ENCODE peak calls at places on chromosomes 3 and 15, in ten cellular contexts. One of them, this sample, is unnamed.

GRCh38 chr3:183698318-183698731 is 728 bp downstream of the YEATS2 start:
- DNase-seq in testis: peak; percentile 25
- DNase-seq in CD4-positive, CD25-positive, alpha-beta regulatory T cell: no peak
- DNase-seq in prostate gland: no peak
- DNase-seq in heart left ventricle: no peak
- DNase-seq in osteoblast: peak; percentile 94
- DNase-seq in DND-41: no peak
- DNase-seq in SJSA1: peak; percentile 40
- DNase-seq in K562: peak; percentile 46
- DNase-seq in HCT116: no peak
- DNase-seq in this sample: peak; percentile 19

GRCh38 chr3:120326784-120327183 is 22.4 kb downstream of the LRRC58 start:
- DNase-seq in testis: no peak
- DNase-seq in SJSA1: no peak
- DNase-seq in CD4-positive, CD25-positive, alpha-beta regulatory T cell: no peak
- DNase-seq in DND-41: no peak
- DNase-seq in osteoblast: no peak
- DNase-seq in heart left ventricle: no peak
- DNase-seq in HCT116: no peak
- DNase-seq in prostate gland: no peak
- DNase-seq in K562: no peak
- DNase-seq in this sample: no peak

GRCh38 chr15:68618339-68619302 is 39.8 kb downstream of the CORO2B start:
- DNase-seq in heart left ventricle: no peak
- DNase-seq in testis: peak; percentile 54
- DNase-seq in osteoblast: peak; percentile 95
- DNase-seq in SJSA1: no peak
- DNase-seq in K562: no peak
- DNase-seq in CD4-positive, CD25-positive, alpha-beta regulatory T cell: no peak
- DNase-seq in HCT116: no peak
- DNase-seq in DND-41: no peak
- DNase-seq in prostate gland: no peak
- DNase-seq in this sample: no peak

GRCh38 chr3:124893526-124893925 is 6.4 kb upstream of the ITGB5 start:
- DNase-seq in DND-41: no peak
- DNase-seq in CD4-positive, CD25-positive, alpha-beta regulatory T cell: no peak
- DNase-seq in SJSA1: no peak
- DNase-seq in K562: no peak
- DNase-seq in testis: no peak
- DNase-seq in HCT116: no peak
- DNase-seq in heart left ventricle: no peak
- DNase-seq in osteoblast: no peak
- DNase-seq in prostate gland: peak; percentile 34
- DNase-seq in this sample: no peak

GRCh38 chr3:109195812-109196211 is 59.3 kb downstream of the C3orf85 start:
- DNase-seq in osteoblast: no peak
- DNase-seq in prostate gland: no peak
- DNase-seq in CD4-positive, CD25-positive, alpha-beta regulatory T cell: no peak
- DNase-seq in heart left ventricle: no peak
- DNase-seq in K562: no peak
- DNase-seq in DND-41: no peak
- DNase-seq in testis: no peak
- DNase-seq in HCT116: peak; percentile 6
- DNase-seq in SJSA1: no peak
- DNase-seq in this sample: no peak

GRCh38 chr3:30835667-30836066 is 58.8 kb downstream of the GADL1 start:
- DNase-seq in testis: no peak
- DNase-seq in SJSA1: no peak
- DNase-seq in heart left ventricle: no peak
- DNase-seq in prostate gland: no peak
- DNase-seq in DND-41: no peak
- DNase-seq in CD4-positive, CD25-positive, alpha-beta regulatory T cell: no peak
- DNase-seq in osteoblast: peak; percentile 66
- DNase-seq in HCT116: no peak
- DNase-seq in K562: no peak
- DNase-seq in this sample: no peak

GRCh38 chr3:146326875-146327543 is 76.1 kb upstream of the PLSCR4 start:
- DNase-seq in HCT116: peak; percentile 35
- DNase-seq in testis: peak; percentile 68
- DNase-seq in SJSA1: no peak
- DNase-seq in DND-41: no peak
- DNase-seq in heart left ventricle: no peak
- DNase-seq in K562: no peak
- DNase-seq in osteoblast: peak; percentile 19
- DNase-seq in prostate gland: no peak
- DNase-seq in CD4-positive, CD25-positive, alpha-beta regulatory T cell: no peak
- DNase-seq in this sample: peak; percentile 25

GRCh38 chr15:87826119-87826730 is 430.3 kb downstream of the NTRK3 start:
- DNase-seq in K562: no peak
- DNase-seq in HCT116: no peak
- DNase-seq in CD4-positive, CD25-positive, alpha-beta regulatory T cell: no peak
- DNase-seq in DND-41: no peak
- DNase-seq in osteoblast: no peak
- DNase-seq in prostate gland: no peak
- DNase-seq in testis: no peak
- DNase-seq in SJSA1: no peak
- DNase-seq in heart left ventricle: no peak
- DNase-seq in this sample: no peak

GRCh38 chr15:72534522-72534921 is 60.4 kb downstream of the ARIH1 start:
- DNase-seq in osteoblast: no peak
- DNase-seq in testis: no peak
- DNase-seq in prostate gland: no peak
- DNase-seq in HCT116: no peak
- DNase-seq in K562: no peak
- DNase-seq in heart left ventricle: no peak
- DNase-seq in SJSA1: no peak
- DNase-seq in CD4-positive, CD25-positive, alpha-beta regulatory T cell: peak; percentile 28
- DNase-seq in DND-41: peak; percentile 79
- DNase-seq in this sample: no peak

GRCh38 chr3:17258823-17259436 is 374.2 kb downstream of the PLCL2 start:
- DNase-seq in prostate gland: no peak
- DNase-seq in K562: peak; percentile 41
- DNase-seq in HCT116: peak; percentile 13
- DNase-seq in osteoblast: peak; percentile 77
- DNase-seq in SJSA1: no peak
- DNase-seq in testis: peak; percentile 23
- DNase-seq in DND-41: no peak
- DNase-seq in CD4-positive, CD25-positive, alpha-beta regulatory T cell: peak; percentile 1
- DNase-seq in heart left ventricle: no peak
- DNase-seq in this sample: no peak

GRCh38 chr3:188077160-188077812 is 76.7 kb upstream of the LPP start:
- DNase-seq in DND-41: no peak
- DNase-seq in CD4-positive, CD25-positive, alpha-beta regulatory T cell: no peak
- DNase-seq in HCT116: no peak
- DNase-seq in osteoblast: no peak
- DNase-seq in heart left ventricle: no peak
- DNase-seq in K562: no peak
- DNase-seq in testis: peak; percentile 82
- DNase-seq in SJSA1: no peak
- DNase-seq in prostate gland: peak; percentile 56
- DNase-seq in this sample: no peak
- H3K27ac ChIP-seq in DND-41: no peak overlapping the region
- H3K27ac ChIP-seq in CD4-positive, CD25-positive, alpha-beta regulatory T cell: no peak overlapping the region
- H3K27ac ChIP-seq in HCT116: no peak overlapping the region
- H3K27ac ChIP-seq in osteoblast: no peak overlapping the region
- H3K27ac ChIP-seq in heart left ventricle: peak overlapping the region; percentile 30
- H3K27ac ChIP-seq in K562: no peak overlapping the region
- H3K27ac ChIP-seq in testis: peak overlapping the region; percentile 76
- H3K27ac ChIP-seq in SJSA1: no peak overlapping the region
- H3K27ac ChIP-seq in prostate gland: peak overlapping the region; percentile 31
- H3K27ac ChIP-seq in this sample: no peak overlapping the region

GRCh38 chr3:139320551-139321309 is 23.1 kb upstream of the MRPS22 start:
- DNase-seq in SJSA1: no peak
- DNase-seq in K562: no peak
- DNase-seq in prostate gland: no peak
- DNase-seq in CD4-positive, CD25-positive, alpha-beta regulatory T cell: no peak
- DNase-seq in osteoblast: no peak
- DNase-seq in DND-41: no peak
- DNase-seq in testis: no peak
- DNase-seq in heart left ventricle: no peak
- DNase-seq in HCT116: no peak
- DNase-seq in this sample: no peak
- H3K4me3 ChIP-seq in SJSA1: no peak overlapping the region
- H3K4me3 ChIP-seq in K562: no peak overlapping the region
- H3K4me3 ChIP-seq in prostate gland: no peak overlapping the region
- H3K4me3 ChIP-seq in CD4-positive, CD25-positive, alpha-beta regulatory T cell: no peak overlapping the region
- H3K4me3 ChIP-seq in osteoblast: no peak overlapping the region
- H3K4me3 ChIP-seq in DND-41: no peak overlapping the region
- H3K4me3 ChIP-seq in testis: no peak overlapping the region
- H3K4me3 ChIP-seq in heart left ventricle: no peak overlapping the region
- H3K4me3 ChIP-seq in HCT116: no peak overlapping the region
- H3K4me3 ChIP-seq in this sample: no peak overlapping the region

GRCh38 chr3:100482181-100482580 is 10.2 kb upstream of the TMEM45A start:
- DNase-seq in HCT116: no peak
- DNase-seq in K562: no peak
- DNase-seq in prostate gland: no peak
- DNase-seq in testis: no peak
- DNase-seq in SJSA1: no peak
- DNase-seq in osteoblast: no peak
- DNase-seq in DND-41: no peak
- DNase-seq in heart left ventricle: no peak
- DNase-seq in CD4-positive, CD25-positive, alpha-beta regulatory T cell: no peak
- DNase-seq in this sample: no peak

GRCh38 chr3:100483529-100483928 is 8.9 kb upstream of the TMEM45A start:
- DNase-seq in DND-41: no peak
- DNase-seq in testis: no peak
- DNase-seq in K562: no peak
- DNase-seq in HCT116: no peak
- DNase-seq in heart left ventricle: no peak
- DNase-seq in CD4-positive, CD25-positive, alpha-beta regulatory T cell: no peak
- DNase-seq in prostate gland: no peak
- DNase-seq in osteoblast: no peak
- DNase-seq in SJSA1: no peak
- DNase-seq in this sample: no peak

DNA sequence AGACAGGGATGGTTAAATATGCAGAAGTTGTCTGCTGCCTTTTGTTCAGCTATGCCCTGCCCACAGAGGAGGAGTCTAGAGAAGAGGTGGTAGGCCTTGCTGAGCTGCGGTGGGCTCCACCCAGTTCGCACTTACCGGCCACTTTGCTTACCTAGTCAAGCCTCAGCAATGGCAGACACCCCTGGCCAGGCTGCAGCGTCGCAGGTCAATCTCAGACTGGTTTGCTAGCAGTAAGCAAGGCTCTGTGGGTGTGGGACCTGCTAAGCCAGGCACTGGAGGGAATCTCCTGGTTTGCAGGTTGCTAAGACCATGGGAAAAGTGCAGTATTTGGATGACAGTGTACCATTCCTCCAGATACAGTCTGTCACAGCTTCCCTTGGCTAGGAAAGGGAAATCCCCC is 12.3 kb upstream of the TMEM45A start:
- DNase-seq in CD4-positive, CD25-positive, alpha-beta regulatory T cell: no peak
- DNase-seq in SJSA1: no peak
- DNase-seq in K562: no peak
- DNase-seq in heart left ventricle: no peak
- DNase-seq in HCT116: no peak
- DNase-seq in DND-41: no peak
- DNase-seq in prostate gland: no peak
- DNase-seq in osteoblast: no peak
- DNase-seq in testis: no peak
- DNase-seq in this sample: no peak
- H3K27ac ChIP-seq in CD4-positive, CD25-positive, alpha-beta regulatory T cell: no peak overlapping the region
- H3K27ac ChIP-seq in SJSA1: no peak overlapping the region
- H3K27ac ChIP-seq in K562: no peak overlapping the region
- H3K27ac ChIP-seq in heart left ventricle: no peak overlapping the region
- H3K27ac ChIP-seq in HCT116: no peak overlapping the region
- H3K27ac ChIP-seq in DND-41: no peak overlapping the region
- H3K27ac ChIP-seq in prostate gland: no peak overlapping the region
- H3K27ac ChIP-seq in osteoblast: no peak overlapping the region
- H3K27ac ChIP-seq in testis: no peak overlapping the region
- H3K27ac ChIP-seq in this sample: no peak overlapping the region

GRCh38 chr15:25054329-25054728 is 99.5 kb downstream of the SNRPN start:
- DNase-seq in HCT116: no peak
- DNase-seq in heart left ventricle: no peak
- DNase-seq in SJSA1: no peak
- DNase-seq in DND-41: no peak
- DNase-seq in CD4-positive, CD25-positive, alpha-beta regulatory T cell: no peak
- DNase-seq in K562: no peak
- DNase-seq in prostate gland: no peak
- DNase-seq in osteoblast: no peak
- DNase-seq in testis: no peak
- DNase-seq in this sample: no peak

GRCh38 chr15:25053000-25053815 is 98.4 kb downstream of the SNRPN start:
- DNase-seq in CD4-positive, CD25-positive, alpha-beta regulatory T cell: no peak
- DNase-seq in DND-41: no peak
- DNase-seq in heart left ventricle: no peak
- DNase-seq in HCT116: no peak
- DNase-seq in SJSA1: no peak
- DNase-seq in K562: no peak
- DNase-seq in prostate gland: no peak
- DNase-seq in osteoblast: peak; percentile 58
- DNase-seq in testis: peak; percentile 3
- DNase-seq in this sample: no peak

GRCh38 chr15:25051399-25052154 is 96.8 kb downstream of the SNRPN start:
- DNase-seq in K562: no peak
- DNase-seq in osteoblast: peak; percentile 52
- DNase-seq in prostate gland: no peak
- DNase-seq in HCT116: no peak
- DNase-seq in SJSA1: no peak
- DNase-seq in heart left ventricle: no peak
- DNase-seq in DND-41: no peak
- DNase-seq in CD4-positive, CD25-positive, alpha-beta regulatory T cell: no peak
- DNase-seq in testis: no peak
- DNase-seq in this sample: no peak

GRCh38 chr15:25054943-25055342 is 100.2 kb downstream of the SNRPN start:
- DNase-seq in testis: peak; percentile 6
- DNase-seq in heart left ventricle: no peak
- DNase-seq in HCT116: no peak
- DNase-seq in SJSA1: no peak
- DNase-seq in K562: no peak
- DNase-seq in CD4-positive, CD25-positive, alpha-beta regulatory T cell: no peak
- DNase-seq in osteoblast: peak; percentile 35
- DNase-seq in DND-41: no peak
- DNase-seq in prostate gland: no peak
- DNase-seq in this sample: no peak

DNA sequence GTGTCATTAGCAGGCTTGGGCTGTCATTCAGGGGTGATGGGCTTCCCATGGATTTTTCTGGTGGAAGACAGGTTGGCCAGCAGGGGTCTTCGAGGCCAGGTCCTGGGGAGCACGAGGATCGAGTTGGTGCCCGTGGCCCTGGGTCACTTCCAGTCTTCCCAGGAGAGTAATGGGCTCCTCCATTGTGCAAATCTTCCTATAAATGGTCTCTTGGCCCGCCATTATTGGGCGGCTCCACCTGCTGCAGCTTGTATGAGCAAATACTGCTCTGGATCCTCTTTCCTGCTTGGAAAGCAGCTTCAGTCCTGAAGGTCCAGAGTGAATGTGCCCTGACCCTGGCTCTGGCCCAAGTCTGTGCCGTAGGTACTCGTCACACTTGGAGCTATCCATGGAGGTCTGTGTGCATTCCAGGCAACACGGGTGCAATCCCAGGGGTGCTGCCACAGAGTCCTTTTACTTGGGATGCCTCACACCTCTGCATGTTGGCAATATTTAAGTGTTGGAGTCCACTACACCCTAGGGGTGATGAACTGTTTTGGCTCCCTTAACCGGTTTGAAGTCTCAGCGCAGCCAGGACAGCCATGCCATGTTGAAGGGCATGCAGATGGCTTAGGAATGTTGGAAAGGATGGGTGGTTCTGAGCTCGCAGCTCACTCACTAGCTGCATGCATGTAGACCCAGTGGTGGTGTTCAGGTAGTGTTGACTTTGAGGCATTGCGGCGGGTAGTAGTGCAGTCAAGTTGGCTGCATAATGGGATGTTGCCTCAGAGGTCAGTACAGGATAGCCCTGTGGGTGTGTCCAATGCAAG is 97.6 kb downstream of the SNRPN start:
- DNase-seq in HCT116: no peak
- DNase-seq in CD4-positive, CD25-positive, alpha-beta regulatory T cell: no peak
- DNase-seq in osteoblast: peak; percentile 65
- DNase-seq in SJSA1: peak; percentile 25
- DNase-seq in prostate gland: no peak
- DNase-seq in testis: no peak
- DNase-seq in K562: no peak
- DNase-seq in DND-41: no peak
- DNase-seq in heart left ventricle: no peak
- DNase-seq in this sample: no peak
- H3K4me3 ChIP-seq in HCT116: no peak overlapping the region
- H3K4me3 ChIP-seq in CD4-positive, CD25-positive, alpha-beta regulatory T cell: no peak overlapping the region
- H3K4me3 ChIP-seq in osteoblast: no peak overlapping the region
- H3K4me3 ChIP-seq in SJSA1: no peak overlapping the region
- H3K4me3 ChIP-seq in prostate gland: no peak overlapping the region
- H3K4me3 ChIP-seq in testis: no peak overlapping the region
- H3K4me3 ChIP-seq in K562: no peak overlapping the region
- H3K4me3 ChIP-seq in DND-41: no peak overlapping the region
- H3K4me3 ChIP-seq in heart left ventricle: no peak overlapping the region
- H3K4me3 ChIP-seq in this sample: no peak overlapping the region